ENCODE peak calls at places on chromosomes 1 and 21, in five cellular contexts. R is RWPE1, S is fibroblast of mammary gland, F is fibroblast of pulmonary artery, K is endothelial cell of umbilical vein. W is an unnamed sample.

GRCh38 chr1:110011527-110012041 is 22.8 kb upstream of the STRIP1 start:
- DNase-seq in R (peak; percentile 64), S (peak; percentile 76), F (peak; percentile 78), K (peak; percentile 49), W (peak; percentile 55)

GRCh38 chr1:81824759-81825158 is 24.0 kb downstream of the ADGRL2 start:
- DNase-seq in R (no peak), S (no peak), F (no peak), K (no peak), W (no peak)

GRCh38 chr1:7265771-7266371 is 480.6 kb downstream of the CAMTA1 start:
- DNase-seq in R (peak; percentile 92), S (peak; percentile 96), F (peak; percentile 60), K (peak; percentile 70), W (peak; percentile 83)

GRCh38 chr1:63773496-63773814 is 362 bp upstream of the ROR1 start:
- DNase-seq in R (no peak), S (no peak), F (no peak), K (no peak), W (no peak)

GRCh38 chr21:46425061-46425460 is 33.6 kb upstream of the DIP2A start:
- DNase-seq in R (no peak), S (no peak), F (no peak), K (no peak), W (no peak)

GRCh38 chr1:27284425-27285287 is 37.3 kb upstream of the TMEM222 start:
- DNase-seq in R (peak; percentile 82), S (peak; percentile 69), F (peak; percentile 83), K (peak; percentile 74), W (peak; percentile 75)

GRCh38 chr1:155176544-155177071 is 3.0 kb downstream of the TRIM46 start:
- DNase-seq in R (peak; percentile 89), S (peak; percentile 68), F (peak; percentile 78), K (peak; percentile 65), W (peak; percentile 60)

GRCh38 chr21:32214654-32215305 is 64.1 kb downstream of the MIS18A start:
- DNase-seq in R (no peak), S (no peak), F (no peak), K (no peak), W (no peak)

GRCh38 chr1:12006167-12006921 is 13.0 kb upstream of the MIIP start:
- DNase-seq in R (no peak), S (no peak), F (no peak), K (no peak), W (no peak)

GRCh38 chr1:83954301-83954823 is 44.6 kb downstream of the TTLL7 start:
- DNase-seq in R (no peak), S (no peak), F (no peak), K (no peak), W (no peak)

GRCh38 chr1:185681034-185681633 is 53.1 kb upstream of the HMCN1 start:
- DNase-seq in R (peak; percentile 52), S (peak; percentile 58), F (peak; percentile 67), K (peak; percentile 64), W (peak; percentile 29)

GRCh38 chr1:223135176-223135575 is 7.9 kb downstream of the TLR5 start:
- DNase-seq in R (peak; percentile 80), S (peak; percentile 81), F (peak; percentile 62), K (no peak), W (peak; percentile 71)

GRCh38 chr1:168972887-168973286 is 133.6 kb upstream of the ATP1B1 start:
- DNase-seq in R (no peak), S (no peak), F (no peak), K (no peak), W (no peak)

GRCh38 chr1:116666090-116666489 is 1.4 kb downstream of the IGSF3 start:
- DNase-seq in R (no peak), S (no peak), F (no peak), K (no peak), W (no peak)

GRCh38 chr1:27402349-27402754 is 9.9 kb downstream of the GPR3 start:
- DNase-seq in R (no peak), S (peak; percentile 63), F (peak; percentile 75), K (peak; percentile 74), W (peak; percentile 64)

GRCh38 chr1:53698381-53698980 is 40.5 kb downstream of the GLIS1 start:
- DNase-seq in R (no peak), S (no peak), F (no peak), K (no peak), W (no peak)

GRCh38 chr1:226548281-226549093 is at the start of gene STUM:
- DNase-seq in R (peak; percentile 73), S (no peak), F (peak; percentile 27), K (peak; percentile 23), W (no peak)

GRCh38 chr1:227944931-227945890 is 2.5 kb downstream of the WNT9A start:
- DNase-seq in R (no peak), S (no peak), F (no peak), K (no peak), W (no peak)

GRCh38 chr1:225712391-225712790 is 59.5 kb upstream of the ENAH start:
- DNase-seq in R (no peak), S (peak; percentile 42), F (peak; percentile 23), K (no peak), W (no peak)

GRCh38 chr21:25456672-25457071 is 150.6 kb downstream of the MRPL39 start:
- DNase-seq in R (no peak), S (no peak), F (peak; percentile 5), K (peak; percentile 49), W (no peak)

GRCh38 chr1:201310986-201311355 is 27.7 kb downstream of the PKP1 start:
- DNase-seq in R (peak; percentile 93), S (no peak), F (no peak), K (no peak), W (no peak)

GRCh38 chr1:100382657-100383056 is 30.4 kb downstream of the CDC14A start:
- DNase-seq in R (no peak), S (no peak), F (no peak), K (no peak), W (no peak)

GRCh38 chr1:16065197-16065576 is 8.3 kb downstream of the FAM131C start:
- DNase-seq in R (no peak), S (no peak), F (no peak), K (no peak), W (no peak)

GRCh38 chr1:240607006-240607405 is 4.9 kb downstream of the GREM2 start:
- DNase-seq in R (no peak), S (no peak), F (no peak), K (no peak), W (no peak)

GRCh38 chr1:240611228-240611618 is 732 bp downstream of the GREM2 start:
- DNase-seq in R (no peak), S (no peak), F (no peak), K (no peak), W (no peak)

GRCh38 chr1:240609527-240610060 is 2.4 kb downstream of the GREM2 start:
- DNase-seq in R (no peak), S (no peak), F (no peak), K (no peak), W (no peak)

GRCh38 chr1:240611619-240612490 is at the start of gene GREM2:
- DNase-seq in R (peak; percentile 25), S (peak; percentile 95), F (peak; percentile 58), K (peak; percentile 5), W (peak; percentile 90)

DNA sequence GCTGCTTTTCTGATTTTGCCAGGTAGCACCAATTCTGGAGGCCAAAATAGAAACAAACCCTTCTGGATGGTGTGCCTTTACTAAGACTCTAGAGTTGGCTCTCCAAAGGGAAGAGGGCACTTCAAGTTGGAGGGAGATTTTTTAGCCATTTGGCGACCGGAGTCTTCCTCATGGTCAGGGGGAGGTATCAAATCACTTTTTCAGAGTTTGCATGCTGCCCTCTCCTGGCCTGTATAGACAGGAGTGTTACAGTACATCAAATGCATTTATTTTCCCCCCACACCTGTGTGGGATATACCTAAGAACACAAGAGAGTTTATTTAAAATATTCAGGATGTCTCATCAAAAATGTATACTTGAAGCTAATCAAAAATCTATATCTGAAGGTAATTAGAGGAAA is 3.2 kb downstream of the GREM2 start:
- DNase-seq in R (no peak), S (peak; percentile 31), F (peak; percentile 10), K (no peak), W (no peak)
- TF ChIP-seq CTCF in R (no peak), S (peak; percentile 45), F (peak; percentile 34), K (no peak), W (peak; percentile 74)

DNA sequence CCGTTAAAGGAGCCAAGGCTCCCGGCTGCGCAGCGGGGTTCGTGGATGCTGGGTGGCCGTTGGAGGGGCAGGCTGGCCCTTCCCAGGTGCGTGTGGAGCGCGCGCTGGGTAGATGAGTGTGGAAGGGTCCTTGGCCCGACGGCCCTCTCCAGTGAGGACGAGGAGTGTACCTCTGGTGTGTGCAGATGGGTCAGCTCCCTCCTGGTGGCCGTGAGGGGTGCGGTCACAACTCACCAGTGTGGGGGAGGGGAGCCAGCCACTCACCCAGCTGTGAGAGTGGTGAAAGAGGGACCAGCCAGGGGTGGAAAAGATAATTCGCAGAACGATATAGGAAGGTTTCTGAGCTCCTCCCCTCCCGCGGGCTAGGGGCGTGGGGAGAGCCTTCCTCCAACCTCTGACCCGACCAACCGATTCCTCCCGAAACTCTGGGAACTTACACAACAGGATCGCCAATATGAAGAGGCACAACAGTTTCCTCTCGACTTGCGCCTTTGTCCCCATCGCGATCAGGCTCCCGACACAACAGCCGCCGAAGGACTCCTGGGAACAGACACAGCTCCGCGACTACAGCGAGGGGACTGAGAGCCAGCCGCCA is at the start of gene F11R:
- DNase-seq in R (peak; percentile 74), S (no peak), F (peak; percentile 63), K (peak; percentile 66), W (no peak)
- TF ChIP-seq CTCF in R (no peak), S (no peak), F (peak; percentile 27), K (peak; percentile 6), W (peak; percentile 12)

GRCh38 chr1:177922209-177922608 is 47.6 kb downstream of the SEC16B start:
- DNase-seq in R (no peak), S (no peak), F (no peak), K (no peak), W (no peak)
- TF ChIP-seq CTCF in R (no peak), S (no peak), F (no peak), K (no peak), W (peak; percentile 39)

GRCh38 chr1:151005729-151006330 is 872 bp downstream of the MINDY1 start:
- DNase-seq in R (peak; percentile 13), S (no peak), F (no peak), K (peak; percentile 25), W (no peak)

GRCh38 chr1:151008244-151009205 is at the start of gene PRUNE1:
- DNase-seq in R (peak; percentile 99), S (peak; percentile 96), F (peak; percentile 99), K (peak; percentile 98), W (peak; percentile 98)

GRCh38 chr1:151007853-151008243 is 401 bp upstream of the PRUNE1 start:
- DNase-seq in R (no peak), S (no peak), F (no peak), K (no peak), W (no peak)

GRCh38 chr1:151009206-151009587 is 948 bp downstream of the PRUNE1 start:
- DNase-seq in R (no peak), S (peak; percentile 76), F (no peak), K (no peak), W (peak; percentile 61)

DNA sequence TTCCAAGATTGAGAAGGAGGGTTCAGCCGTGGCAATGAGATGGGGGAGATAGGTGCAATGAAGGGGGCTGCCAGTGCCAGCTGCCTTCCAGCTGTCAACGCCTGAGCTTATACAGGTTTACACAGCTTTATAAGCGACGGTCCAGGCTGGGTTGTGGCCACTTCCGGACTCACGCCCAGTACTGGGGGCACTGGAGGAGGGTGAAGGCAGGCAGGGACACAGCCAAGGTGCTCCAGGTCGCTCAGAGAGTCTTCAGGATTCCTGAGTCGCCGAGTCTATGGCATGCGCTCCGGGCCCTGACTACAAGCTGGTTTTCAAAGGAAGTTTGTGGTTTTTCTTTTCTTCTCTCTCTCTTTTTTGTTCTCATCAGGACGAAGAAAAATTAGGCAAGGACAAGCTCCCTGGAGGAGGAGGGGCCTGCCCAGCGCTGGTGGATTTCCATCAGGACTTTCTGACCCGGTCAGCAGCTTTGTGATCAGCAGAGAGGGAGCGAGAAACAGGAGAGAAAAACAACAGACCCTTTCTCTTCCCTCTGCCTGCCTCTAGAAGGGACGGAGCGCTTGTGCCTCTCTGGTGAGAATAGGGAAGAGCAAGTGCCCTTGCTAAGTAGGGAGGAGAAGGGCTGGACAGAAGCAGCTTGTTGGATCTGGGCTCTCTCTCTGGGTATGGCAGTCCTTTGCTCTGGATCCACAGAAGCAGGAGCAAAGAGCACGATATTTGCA is at the start of gene MINDY1:
- DNase-seq in R (peak; percentile 84), S (peak; percentile 83), F (peak; percentile 90), K (peak; percentile 88), W (peak; percentile 89)
- TF ChIP-seq CTCF in R (peak; percentile 64), S (peak; percentile 63), F (peak; percentile 67), K (peak; percentile 40), W (peak; percentile 53)